ENCODE peak calls at places on chromosomes 1 and 21, in nine cellular contexts. F is A549, T is uterus, Y is endothelial cell of umbilical vein, X is adrenal gland, S is suprapubic skin, L is sigmoid colon, A is breast epithelium, J is body of pancreas. D is an unnamed sample.

GRCh38 chr1:26203642-26204318 is 13.4 kb downstream of the CATSPER4 start:
- DNase-seq in F (no peak), T (no peak), Y (no peak), X (no peak), S (no peak), L (no peak), A (no peak), J (no peak), D (no peak)

GRCh38 chr1:19869929-19870328 is 12.3 kb upstream of the OTUD3 start:
- DNase-seq in F (no peak), T (no peak), Y (no peak), X (no peak), S (no peak), L (no peak), A (no peak), J (no peak), D (peak)

GRCh38 chr1:107140703-107141490 is at the start of gene NTNG1:
- DNase-seq in F (no peak), T (no peak), Y (no peak), X (no peak), S (no peak), L (no peak), A (no peak), J (no peak), D (peak)

GRCh38 chr21:39321424-39321823 is 8.0 kb upstream of the BRWD1 start:
- DNase-seq in F (no peak), T (no peak), Y (no peak), X (no peak), S (no peak), L (no peak), A (peak), J (no peak), D (no peak)

GRCh38 chr1:1085171-1085841 is 11.2 kb upstream of the RNF223 start:
- DNase-seq in F (no peak), T (peak), Y (no peak), X (no peak), S (no peak), L (no peak), A (no peak), J (no peak), D (no peak)

GRCh38 chr1:40877681-40878080 is 15.5 kb upstream of the CITED4 start:
- DNase-seq in F (no peak), T (peak), Y (peak), X (peak), S (no peak), L (peak), A (peak), J (peak), D (no peak)

GRCh38 chr21:27570306-27570868 is 603.5 kb upstream of the ADAMTS5 start:
- DNase-seq in F (no peak), T (peak), Y (peak), X (peak), S (no peak), L (peak), A (no peak), J (peak), D (no peak)

GRCh38 chr21:45556302-45556644 is 14.0 kb upstream of the SLC19A1 start:
- DNase-seq in F (no peak), T (no peak), Y (no peak), X (no peak), S (no peak), L (no peak), A (no peak), J (no peak), D (no peak)

GRCh38 chr1:81699234-81699633 is 101.5 kb upstream of the ADGRL2 start:
- DNase-seq in F (no peak), T (no peak), Y (no peak), X (no peak), S (no peak), L (no peak), A (no peak), J (no peak), D (no peak)

GRCh38 chr1:110593905-110594304 is 12.3 kb downstream of the KCNA2 start:
- DNase-seq in F (no peak), T (no peak), Y (no peak), X (no peak), S (no peak), L (no peak), A (no peak), J (no peak), D (no peak)

GRCh38 chr1:244361764-244362473 is 89.8 kb downstream of the ADSS2 start:
- DNase-seq in F (peak), T (no peak), Y (peak), X (no peak), S (no peak), L (no peak), A (no peak), J (no peak), D (no peak)

GRCh38 chr1:182633657-182634281 is 29.6 kb upstream of the RGS16 start:
- DNase-seq in F (no peak), T (no peak), Y (no peak), X (no peak), S (no peak), L (no peak), A (no peak), J (no peak), D (no peak)

GRCh38 chr21:26188422-26188821 is 17.9 kb upstream of the APP start:
- DNase-seq in F (no peak), T (no peak), Y (no peak), X (no peak), S (no peak), L (no peak), A (no peak), J (no peak), D (no peak)

GRCh38 chr1:72278461-72278860 is 3.9 kb downstream of the NEGR1 start:
- DNase-seq in F (no peak), T (no peak), Y (no peak), X (no peak), S (no peak), L (no peak), A (no peak), J (no peak), D (no peak)

GRCh38 chr1:176959461-176959860 is 205.1 kb downstream of the ASTN1 start:
- DNase-seq in F (no peak), T (no peak), Y (no peak), X (no peak), S (no peak), L (no peak), A (no peak), J (no peak), D (no peak)

GRCh38 chr1:26408604-26409003 is 2.0 kb upstream of the LIN28A start:
- DNase-seq in F (peak), T (peak), Y (peak), X (peak), S (peak), L (peak), A (peak), J (peak), D (no peak)

GRCh38 chr21:20968391-20968790 is 29.8 kb upstream of the NCAM2 start:
- DNase-seq in F (no peak), T (no peak), Y (no peak), X (no peak), S (no peak), L (no peak), A (no peak), J (no peak), D (no peak)

GRCh38 chr1:109799445-109799844 is 35.7 kb upstream of the EPS8L3 start:
- DNase-seq in F (no peak), T (no peak), Y (no peak), X (no peak), S (no peak), L (no peak), A (no peak), J (no peak), D (no peak)

GRCh38 chr1:54354899-54355298 is 51.3 kb downstream of the SSBP3 start:
- DNase-seq in F (no peak), T (no peak), Y (peak), X (peak), S (no peak), L (no peak), A (no peak), J (no peak), D (no peak)

GRCh38 chr21:19461481-19462205 is 1058.1 kb upstream of the TMPRSS15 start:
- DNase-seq in F (no peak), T (no peak), Y (no peak), X (no peak), S (no peak), L (no peak), A (no peak), J (no peak), D (peak)

GRCh38 chr1:215888159-215888558 is 321.1 kb downstream of the KCTD3 start:
- DNase-seq in F (no peak), T (no peak), Y (no peak), X (no peak), S (no peak), L (no peak), A (no peak), J (no peak), D (no peak)

GRCh38 chr1:48979940-48980339 is 203.2 kb upstream of the BEND5 start:
- DNase-seq in F (no peak), T (no peak), Y (no peak), X (no peak), S (no peak), L (no peak), A (no peak), J (no peak), D (no peak)

GRCh38 chr1:1080951-1081310 is 6.8 kb upstream of the RNF223 start:
- DNase-seq in F (no peak), T (peak), Y (no peak), X (no peak), S (no peak), L (peak), A (peak), J (peak), D (no peak)

GRCh38 chr1:53732912-53733317 is 6.0 kb downstream of the GLIS1 start:
- DNase-seq in F (no peak), T (no peak), Y (no peak), X (no peak), S (no peak), L (no peak), A (no peak), J (no peak), D (no peak)

GRCh38 chr1:210328746-210329488 is at the start of gene HHAT:
- DNase-seq in F (peak), T (peak), Y (peak), X (peak), S (peak), L (peak), A (peak), J (peak), D (peak)
- TF ChIP-seq POLR2A in F (peak), T (no peak), Y (no peak), X (peak), S (no peak), L (no peak), A (no peak), J (peak), D (no peak)

GRCh38 chr21:15730484-15731242 is 881 bp downstream of the USP25 start:
- DNase-seq in F (no peak), T (no peak), Y (peak), X (no peak), S (no peak), L (no peak), A (no peak), J (no peak), D (peak)

GRCh38 chr21:15729346-15729673 is 472 bp upstream of the USP25 start:
- DNase-seq in F (no peak), T (no peak), Y (peak), X (no peak), S (no peak), L (no peak), A (no peak), J (no peak), D (no peak)

GRCh38 chr21:15728046-15728445 is 1.7 kb upstream of the USP25 start:
- DNase-seq in F (no peak), T (no peak), Y (no peak), X (no peak), S (no peak), L (no peak), A (no peak), J (no peak), D (no peak)

GRCh38 chr21:15731243-15731613 is 1.4 kb downstream of the USP25 start:
- DNase-seq in F (peak), T (no peak), Y (peak), X (no peak), S (no peak), L (no peak), A (no peak), J (no peak), D (peak)

DNA sequence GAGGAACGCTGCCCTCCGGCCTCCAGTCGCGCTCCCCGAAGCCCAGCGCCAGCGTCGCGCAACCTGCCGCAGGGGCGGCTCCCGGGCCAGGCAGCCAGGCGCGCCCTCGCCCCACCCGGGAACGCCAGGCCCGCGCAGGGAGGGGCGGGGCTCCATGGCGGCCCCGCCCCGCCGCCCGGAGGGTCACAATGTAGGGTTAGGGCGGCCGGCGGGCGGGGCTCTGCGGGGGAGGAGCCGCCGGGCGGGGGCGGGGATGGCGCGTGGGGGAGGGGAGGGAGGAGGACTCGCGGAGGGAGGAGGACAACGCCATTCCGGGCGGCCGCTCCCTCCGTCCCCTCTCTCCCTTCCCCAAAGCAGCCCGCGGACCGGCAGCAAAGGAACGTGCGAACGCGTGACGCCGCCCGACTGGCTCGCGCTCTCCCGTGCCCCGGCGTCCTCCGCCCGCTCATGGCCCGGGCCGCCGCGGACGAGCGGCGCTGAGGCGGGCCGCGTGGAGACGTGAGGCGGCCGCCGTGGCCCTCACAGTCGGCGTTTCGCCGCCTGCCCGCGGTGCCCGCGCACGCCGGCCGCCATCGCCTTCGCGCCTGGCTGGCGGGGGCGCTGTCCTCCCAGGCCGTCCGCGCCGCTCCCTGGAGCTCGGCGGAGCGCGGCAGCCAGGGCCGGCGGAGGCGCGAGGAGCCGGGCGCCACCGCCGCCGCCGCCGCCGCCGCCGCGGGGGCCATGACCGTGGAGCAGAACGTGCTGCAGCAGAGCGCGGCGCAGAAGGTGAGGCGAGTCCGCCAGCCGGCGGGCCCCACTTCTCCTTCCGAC is at the start of gene USP25:
- DNase-seq in F (peak), T (peak), Y (peak), X (peak), S (peak), L (peak), A (peak), J (peak), D (peak)
- TF ChIP-seq POLR2A in F (peak), T (peak), Y (peak), X (peak), S (peak), L (no peak), A (no peak), J (peak), D (peak)

GRCh38 chr1:113493533-113493932 is 103.2 kb downstream of the MAGI3 start:
- DNase-seq in F (no peak), T (no peak), Y (no peak), X (no peak), S (no peak), L (no peak), A (no peak), J (no peak), D (no peak)
- TF ChIP-seq POLR2A in F (no peak), T (no peak), Y (no peak), X (no peak), S (no peak), L (no peak), A (no peak), J (no peak), D (no peak)

DNA sequence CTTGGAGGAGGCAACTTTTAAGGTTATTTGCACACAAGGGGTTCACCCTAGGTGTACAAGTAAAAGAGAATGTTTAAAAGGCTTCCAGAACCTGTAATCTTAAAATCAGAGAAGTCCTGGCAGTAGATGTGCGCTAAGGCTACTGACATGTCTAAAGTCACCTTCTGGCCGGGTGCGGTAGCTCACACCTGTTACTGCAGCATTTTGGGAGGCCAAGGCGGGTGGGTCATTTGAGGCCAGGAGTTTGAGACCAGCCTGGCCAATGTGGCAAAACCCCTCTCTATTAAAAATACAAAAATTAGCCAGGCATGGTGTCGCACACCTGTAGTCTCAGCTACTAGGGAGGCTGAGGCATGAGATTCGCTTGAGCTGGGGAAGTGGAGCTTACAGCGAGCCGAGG is 20.3 kb upstream of the DEGS1 start:
- DNase-seq in F (no peak), T (no peak), Y (no peak), X (no peak), S (no peak), L (no peak), A (no peak), J (no peak), D (no peak)
- TF ChIP-seq POLR2A in F (no peak), T (no peak), Y (no peak), X (no peak), S (no peak), L (no peak), A (no peak), J (no peak), D (no peak)

GRCh38 chr1:12613180-12613579 is 4.8 kb downstream of the DHRS3 start:
- DNase-seq in F (no peak), T (no peak), Y (no peak), X (no peak), S (no peak), L (no peak), A (no peak), J (no peak), D (no peak)

GRCh38 chr1:12608311-12608957 is 9.6 kb downstream of the DHRS3 start:
- DNase-seq in F (no peak), T (no peak), Y (no peak), X (no peak), S (no peak), L (no peak), A (no peak), J (no peak), D (no peak)

GRCh38 chr1:12614402-12615165 is 3.4 kb downstream of the DHRS3 start:
- DNase-seq in F (no peak), T (no peak), Y (no peak), X (no peak), S (no peak), L (no peak), A (no peak), J (no peak), D (no peak)

GRCh38 chr1:12609469-12610003 is 8.5 kb downstream of the DHRS3 start:
- DNase-seq in F (no peak), T (no peak), Y (no peak), X (no peak), S (no peak), L (no peak), A (no peak), J (no peak), D (no peak)

DNA sequence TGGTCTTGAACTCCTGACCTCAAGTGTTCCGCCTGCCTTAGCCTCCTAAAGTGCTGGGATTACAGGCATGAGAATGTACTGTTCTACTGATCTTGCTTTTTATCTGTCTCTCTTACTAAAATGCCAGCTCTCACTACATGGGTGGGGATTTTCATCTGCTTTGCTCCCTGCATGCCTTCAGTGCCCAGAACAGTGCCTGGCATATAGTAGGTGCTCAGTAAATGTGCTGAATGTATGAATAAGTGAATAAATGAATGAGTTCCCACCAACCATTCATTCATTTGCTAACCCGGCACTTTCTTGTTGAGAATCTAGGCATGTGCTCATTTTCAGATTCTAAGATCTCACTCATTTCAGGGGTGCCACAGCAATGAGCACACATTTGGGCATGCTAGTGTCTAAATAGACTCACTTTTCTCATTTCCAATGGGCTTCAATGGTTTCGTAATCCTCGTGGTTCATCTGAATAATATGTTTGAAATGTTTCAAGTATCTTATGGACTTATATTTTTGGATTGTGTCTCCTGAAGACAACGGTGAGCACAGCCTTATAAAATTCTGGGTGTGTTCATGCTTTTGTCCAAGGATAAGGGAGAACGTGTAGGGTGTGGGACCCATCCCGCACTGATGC is 7.6 kb downstream of the DHRS3 start:
- DNase-seq in F (no peak), T (no peak), Y (no peak), X (no peak), S (no peak), L (no peak), A (no peak), J (no peak), D (no peak)
- TF ChIP-seq POLR2A in F (no peak), T (no peak), Y (no peak), X (no peak), S (no peak), L (no peak), A (no peak), J (no peak), D (no peak)

GRCh38 chr1:65214340-65215027 is 66.5 kb downstream of the AK4 start:
- DNase-seq in F (no peak), T (no peak), Y (no peak), X (no peak), S (no peak), L (no peak), A (no peak), J (peak), D (no peak)

GRCh38 chr1:65207317-65207716 is 59.3 kb downstream of the AK4 start:
- DNase-seq in F (no peak), T (no peak), Y (no peak), X (no peak), S (no peak), L (no peak), A (no peak), J (no peak), D (no peak)

GRCh38 chr1:65213271-65213905 is 65.4 kb downstream of the AK4 start:
- DNase-seq in F (no peak), T (no peak), Y (no peak), X (no peak), S (no peak), L (no peak), A (no peak), J (no peak), D (peak)

GRCh38 chr1:65209005-65209885 is 61.2 kb downstream of the AK4 start:
- DNase-seq in F (peak), T (no peak), Y (peak), X (peak), S (no peak), L (no peak), A (no peak), J (peak), D (peak)

DNA sequence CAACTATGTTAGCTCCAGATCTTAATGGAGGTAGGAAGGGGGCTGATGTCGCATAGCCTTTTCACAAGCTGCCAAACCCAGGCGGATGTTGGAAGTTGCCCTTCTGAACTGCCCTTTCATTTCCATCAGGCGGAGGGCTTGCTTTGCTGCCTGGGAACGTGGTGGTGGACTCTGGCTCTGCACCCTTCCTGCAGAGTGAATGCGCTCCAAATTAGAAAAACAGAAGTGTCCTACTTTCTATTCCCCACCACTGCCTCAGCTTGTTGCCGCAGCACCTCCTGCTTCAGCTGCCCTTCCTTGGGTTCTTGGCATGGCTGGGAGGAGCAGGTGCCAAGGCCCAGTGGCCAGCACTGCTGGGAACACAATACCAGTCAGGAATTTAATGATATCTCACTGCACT is 60.6 kb downstream of the AK4 start:
- DNase-seq in F (no peak), T (no peak), Y (no peak), X (no peak), S (no peak), L (no peak), A (no peak), J (no peak), D (no peak)
- TF ChIP-seq POLR2A in F (no peak), T (no peak), Y (no peak), X (no peak), S (no peak), L (no peak), A (no peak), J (no peak), D (no peak)

DNA sequence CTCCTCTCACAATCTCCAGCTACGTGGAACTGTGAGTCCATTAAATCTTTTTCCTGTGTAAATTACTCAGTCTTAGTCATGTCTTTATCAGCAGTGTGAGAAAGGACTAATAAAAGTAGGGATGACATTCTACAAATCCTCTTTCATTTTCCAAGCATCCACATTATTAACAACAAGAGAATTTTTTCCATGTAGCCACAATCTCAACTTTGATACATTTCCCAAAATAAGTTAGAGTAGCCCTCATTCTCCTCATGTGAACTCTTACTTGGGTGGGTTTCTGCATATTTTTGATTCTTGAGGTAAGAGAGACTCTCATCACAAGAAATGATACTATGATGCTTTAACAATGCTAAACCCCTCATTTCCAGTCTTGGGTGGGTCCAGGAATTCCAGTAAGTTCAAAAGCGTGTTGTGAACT is 52.8 kb downstream of the TNFSF18 start:
- DNase-seq in F (no peak), T (no peak), Y (no peak), X (no peak), S (no peak), L (no peak), A (no peak), J (no peak), D (no peak)
- TF ChIP-seq POLR2A in F (no peak), T (no peak), Y (no peak), X (no peak), S (no peak), L (no peak), A (no peak), J (no peak), D (no peak)